ENCODE peak calls at places on chromosomes 16 and 17, in four cellular contexts. J is adrenal gland, Z is lower leg skin, W is upper lobe of left lung. K is an unnamed sample.

GRCh38 chr16:55496509-55497145 is 12.2 kb upstream of the LPCAT2 start:
- DNase-seq in W (no peak), J (no peak), Z (peak), K (no peak)

GRCh38 chr17:69779378-69780214 is 295.4 kb upstream of the KCNJ16 start:
- DNase-seq in Z (no peak), W (no peak), J (no peak), K (no peak)

GRCh38 chr17:45946841-45947256 is 52.2 kb upstream of the STH start:
- DNase-seq in W (peak), J (no peak), Z (no peak), K (no peak)

GRCh38 chr17:8019665-8020064 is 17.2 kb downstream of the GUCY2D start:
- DNase-seq in Z (peak), J (no peak), W (peak), K (no peak)

GRCh38 chr17:74519951-74520553 is 11.2 kb downstream of the CD300LB start:
- DNase-seq in W (peak), J (no peak), Z (peak), K (no peak)

GRCh38 chr17:57675988-57676387 is 69.1 kb downstream of the CCDC182 start:
- DNase-seq in Z (peak), W (no peak), J (no peak), K (no peak)

GRCh38 chr17:81794509-81794908 is 9.4 kb upstream of the GCGR start:
- DNase-seq in J (no peak), W (peak), Z (no peak), K (no peak)

GRCh38 chr16:11977206-11978041 is 890 bp downstream of the SNX29 start:
- DNase-seq in W (no peak), Z (no peak), J (peak), K (peak)

GRCh38 chr16:81166417-81167300 is 70.5 kb upstream of the GCSH start:
- DNase-seq in W (no peak), J (no peak), Z (no peak), K (no peak)

GRCh38 chr16:81163671-81164070 is 67.5 kb upstream of the GCSH start:
- DNase-seq in Z (no peak), W (no peak), J (no peak), K (no peak)

GRCh38 chr16:81164481-81164880 is 68.3 kb upstream of the GCSH start:
- DNase-seq in W (no peak), Z (no peak), J (no peak), K (no peak)

GRCh38 chr16:81164958-81165357 is 68.8 kb upstream of the GCSH start:
- DNase-seq in J (no peak), W (no peak), Z (no peak), K (no peak)

DNA sequence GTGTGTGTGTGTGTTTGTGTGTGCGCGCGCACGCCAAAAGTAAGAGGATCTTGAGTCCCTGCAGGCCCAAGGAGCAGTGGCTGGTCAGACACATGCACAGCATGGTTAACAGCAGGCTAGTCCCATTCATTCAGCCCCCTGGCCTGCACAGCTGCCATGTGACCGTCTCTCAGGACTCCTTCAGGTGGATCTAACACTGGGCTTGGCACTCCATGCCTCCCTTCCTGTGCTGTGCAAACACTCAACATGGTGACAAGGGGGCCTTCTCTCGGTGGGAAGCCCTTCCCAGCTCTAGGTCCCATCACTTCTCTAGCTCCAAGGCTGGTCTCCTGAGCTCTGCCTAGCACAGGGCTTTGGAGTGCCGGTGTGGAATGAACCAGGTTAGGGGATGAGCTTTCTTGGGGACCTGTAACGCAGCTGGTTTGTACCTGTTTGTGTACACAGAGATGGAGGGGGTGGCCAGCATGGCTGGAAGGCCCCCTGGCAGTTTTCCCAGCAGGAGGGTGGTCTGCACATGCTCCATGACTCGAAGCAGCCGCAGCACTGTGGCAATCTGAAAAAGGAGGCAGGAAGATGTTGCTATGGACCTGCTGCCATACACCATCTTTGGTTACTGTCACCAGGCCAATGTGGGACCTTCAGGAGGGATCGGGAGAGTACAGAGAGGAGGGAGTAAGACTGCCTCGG is 69.4 kb upstream of the GCSH start:
- DNase-seq in J (no peak), Z (no peak), W (no peak), K (no peak)
- TF ChIP-seq POLR2A in J (no peak), Z (no peak), W (no peak), K (no peak)

GRCh38 chr17:48633266-48633816 is 7.2 kb upstream of the HOXB9 start:
- DNase-seq in J (no peak), W (no peak), Z (no peak), K (no peak)
- TF ChIP-seq POLR2A in J (no peak), W (no peak), Z (no peak), K (no peak)

DNA sequence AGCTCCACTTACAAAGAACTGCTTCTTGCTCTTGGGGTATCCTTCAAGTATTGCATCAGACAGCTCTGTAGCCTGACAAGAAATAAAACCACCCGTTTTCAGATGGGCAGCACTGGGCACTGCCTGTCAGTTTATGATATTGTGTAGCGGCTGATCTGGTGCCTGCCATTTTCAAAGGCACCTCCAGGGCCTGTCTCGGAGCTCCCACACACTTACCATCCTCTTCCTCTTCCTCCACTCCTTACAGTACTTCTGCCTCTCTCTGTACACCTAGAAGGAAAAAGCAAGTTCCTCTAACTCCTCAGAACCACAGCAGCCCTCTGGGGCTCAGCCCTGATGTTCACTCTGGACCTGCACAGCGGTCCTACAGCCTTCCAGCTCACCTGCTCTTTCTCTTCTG is 4.4 kb downstream of the PSMC3IP start:
- DNase-seq in Z (no peak), J (no peak), W (no peak), K (no peak)
- TF ChIP-seq POLR2A in Z (no peak), J (no peak), W (no peak), K (no peak)

GRCh38 chr16:46689492-46690280 is at the start of gene ORC6:
- DNase-seq in J (peak), Z (peak), W (peak), K (peak)
- TF ChIP-seq POLR2A in J (no peak), Z (no peak), W (no peak), K (peak)

DNA sequence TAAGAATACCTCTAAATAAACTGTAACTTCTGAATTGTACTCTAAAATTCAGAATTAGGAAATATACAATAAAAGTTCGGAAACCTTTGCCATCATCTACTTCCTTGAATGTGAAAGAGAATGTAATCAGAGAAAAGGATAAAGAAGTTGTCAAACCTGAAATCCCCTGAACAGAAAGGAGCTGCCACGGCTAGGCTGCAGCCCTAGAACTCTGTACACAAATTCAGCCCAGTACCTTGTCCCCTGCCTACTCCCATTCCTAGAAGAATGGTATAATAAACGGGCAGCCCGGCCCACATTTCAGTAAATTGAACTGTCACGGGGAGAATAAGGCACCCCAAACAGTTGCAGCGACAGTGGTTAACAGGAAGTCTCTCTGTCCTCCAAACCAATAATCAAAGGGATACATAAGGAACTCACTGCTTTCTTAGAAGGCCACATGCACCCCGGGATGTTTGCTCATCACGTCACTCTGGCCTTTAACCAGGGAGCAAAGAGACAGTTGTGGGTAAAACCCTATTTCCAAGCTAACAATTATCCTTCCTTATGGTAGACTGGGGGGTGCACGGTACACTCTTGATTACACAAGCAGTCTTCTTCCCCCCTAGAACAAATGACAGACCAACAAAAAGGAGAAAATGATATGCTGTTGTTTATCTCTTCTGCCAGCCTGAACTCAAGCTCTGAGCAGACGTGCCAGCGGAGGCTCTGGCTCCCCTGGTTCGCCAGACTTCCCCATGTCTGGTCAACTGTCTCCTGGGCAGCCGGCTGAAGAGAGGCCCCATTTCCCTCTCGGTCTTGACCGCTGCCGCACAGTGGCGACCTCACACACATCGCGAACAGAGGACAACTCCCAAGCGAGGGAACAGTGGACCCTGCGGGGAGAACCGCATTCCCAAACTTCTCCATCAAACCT is 24.5 kb upstream of the RFFL start:
- DNase-seq in J (peak), W (peak), Z (no peak), K (peak)
- TF ChIP-seq POLR2A in J (no peak), W (no peak), Z (no peak), K (peak)

GRCh38 chr16:67182288-67182687 is 1.5 kb downstream of the MATCAP1 start:
- DNase-seq in J (no peak), W (no peak), Z (no peak), K (no peak)

GRCh38 chr16:67185003-67185865 is 1.5 kb upstream of the MATCAP1 start:
- DNase-seq in W (peak), J (peak), Z (peak), K (peak)

GRCh38 chr16:67184453-67185002 is 765 bp upstream of the MATCAP1 start:
- DNase-seq in J (no peak), W (peak), Z (no peak), K (no peak)

GRCh38 chr16:67183284-67183626 is 508 bp downstream of the MATCAP1 start:
- DNase-seq in Z (no peak), J (no peak), W (no peak), K (no peak)

DNA sequence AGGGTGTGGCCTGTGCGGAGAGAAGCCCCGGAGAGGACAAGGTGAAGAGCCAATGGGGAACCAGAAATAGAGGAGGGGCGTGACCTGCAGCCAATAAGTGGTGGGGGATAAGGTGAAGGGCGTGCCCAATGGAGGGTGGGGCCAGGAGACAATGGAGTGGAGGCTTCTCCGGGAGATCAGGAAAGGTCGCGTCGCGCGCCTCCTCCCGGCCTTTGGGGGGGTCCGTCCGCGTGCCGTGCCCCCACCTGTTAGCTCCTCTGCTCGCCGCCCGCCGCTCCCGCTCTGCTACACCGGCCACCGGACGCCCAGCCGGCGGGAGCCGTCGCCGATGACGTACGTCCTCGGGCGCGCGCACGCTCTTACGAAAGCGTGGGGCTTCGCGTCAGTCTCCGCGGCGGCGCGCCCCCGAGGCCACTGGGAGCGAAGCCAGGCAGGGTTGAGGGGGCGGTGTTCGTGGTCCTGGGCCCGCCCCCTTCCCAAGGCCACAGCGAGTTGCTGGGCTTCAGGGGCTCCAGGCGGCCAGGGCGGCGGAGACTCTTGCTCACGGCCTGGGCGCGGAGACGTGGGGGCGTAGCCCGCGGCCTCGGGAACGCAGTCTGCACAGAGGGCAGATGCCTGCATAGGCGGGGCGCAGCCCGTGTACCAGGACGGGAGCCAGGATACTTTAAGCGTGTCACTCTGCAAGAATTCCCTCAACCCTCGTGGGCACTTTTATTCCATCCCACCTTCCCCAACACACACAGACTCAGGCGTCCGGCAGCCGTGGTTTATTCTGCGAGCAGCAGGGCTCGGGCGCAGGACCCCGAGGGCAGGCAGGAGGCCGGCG is at the start of gene MATCAP1:
- DNase-seq in W (peak), Z (peak), J (peak), K (peak)
- TF ChIP-seq POLR2A in W (no peak), Z (no peak), J (peak), K (peak)

GRCh38 chr17:2218426-2218825 is 85.2 kb downstream of the SMG6 start:
- DNase-seq in Z (no peak), J (no peak), W (no peak), K (no peak)

GRCh38 chr17:2214887-2215615 is 88.5 kb downstream of the SMG6 start:
- DNase-seq in W (no peak), Z (no peak), J (no peak), K (no peak)

GRCh38 chr17:2214047-2214717 is 89.4 kb downstream of the SMG6 start:
- DNase-seq in Z (peak), J (peak), W (peak), K (peak)

GRCh38 chr17:2213291-2213960 is 90.2 kb downstream of the SMG6 start:
- DNase-seq in W (no peak), Z (no peak), J (peak), K (no peak)

DNA sequence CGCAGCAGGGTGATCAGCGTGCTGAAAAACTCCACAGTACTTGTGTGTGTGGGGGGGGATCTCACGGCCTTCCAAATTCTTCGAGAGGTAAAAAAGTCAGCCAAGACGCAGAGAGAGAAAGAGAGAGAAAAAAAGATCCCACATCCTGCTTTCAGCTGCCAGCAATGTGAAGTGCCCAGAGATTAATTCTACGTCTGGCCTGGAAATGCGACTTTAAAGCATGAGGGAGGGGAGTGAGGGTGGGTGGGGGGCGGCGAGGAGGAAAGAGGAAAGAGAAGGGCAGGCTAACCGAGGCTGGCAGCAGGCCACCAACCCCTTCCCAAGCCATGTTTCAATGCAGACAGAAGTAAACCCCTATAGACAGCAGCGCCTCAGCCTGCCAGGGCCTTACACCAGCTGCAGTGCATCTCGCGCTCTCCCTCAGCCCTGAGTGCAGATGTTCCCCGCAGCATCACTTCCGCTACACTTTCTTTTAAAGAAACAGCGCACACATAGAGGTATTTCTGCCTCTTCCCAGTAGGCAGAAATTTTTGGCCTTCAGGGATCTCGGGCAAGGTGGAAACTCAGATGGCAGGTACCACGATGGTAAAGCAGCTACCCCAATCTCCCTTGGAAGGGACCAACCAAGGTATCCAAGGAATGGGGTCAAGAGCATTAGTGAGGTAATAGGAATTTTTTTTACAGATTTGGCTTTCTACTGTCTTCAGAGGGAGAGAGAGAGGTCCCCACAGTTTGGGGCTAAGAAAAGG is 87.8 kb downstream of the SMG6 start:
- DNase-seq in J (peak), Z (peak), W (peak), K (peak)
- TF ChIP-seq POLR2A in J (no peak), Z (no peak), W (no peak), K (no peak)